ENCODE peak calls at places on chromosome 4, in seven cellular contexts. P is SW480; V is stimulated activated naive CD4-positive, alpha-beta T cell treated with Interleukin-2 at 50 U/mL for 16 hours; Q is cardiac fibroblast; Y is brain microvascular endothelial cell; C is mucosa of gallbladder; I is myocyte. J is an unnamed sample.

GRCh38 chr4:45971108-45971507 is 152.7 kb downstream of the GABRG1 start:
- DNase-seq in C (no peak), Q (no peak), I (no peak), Y (no peak), V (no peak), P (no peak), J (no peak)

GRCh38 chr4:74223801-74224200 is 65.9 kb downstream of the MTHFD2L start:
- DNase-seq in C (no peak), Y (no peak), I (peak), P (no peak), V (no peak), Q (peak), J (no peak)

GRCh38 chr4:121842862-121843261 is 19.2 kb upstream of the CCNA2 start:
- DNase-seq in V (no peak), C (no peak), Q (no peak), P (no peak), I (no peak), Y (no peak), J (no peak)

GRCh38 chr4:10173754-10174749 is 57.5 kb upstream of the WDR1 start:
- DNase-seq in P (no peak), Q (no peak), I (peak), Y (no peak), V (no peak), C (no peak), J (peak)

GRCh38 chr4:8221476-8221875 is 22.4 kb downstream of the SH3TC1 start:
- DNase-seq in P (no peak), I (no peak), C (no peak), V (no peak), Y (no peak), Q (peak), J (no peak)

GRCh38 chr4:100098681-100099080 is 91.6 kb downstream of the DDIT4L start:
- DNase-seq in C (no peak), Y (no peak), I (no peak), V (no peak), P (no peak), Q (no peak), J (no peak)

GRCh38 chr4:156779046-156779445 is 192.6 kb downstream of the PDGFC start:
- DNase-seq in V (no peak), Y (peak), I (peak), P (no peak), C (no peak), Q (peak), J (no peak)

GRCh38 chr4:1116837-1117236 is 3.5 kb upstream of the RNF212 start:
- DNase-seq in I (peak), Q (no peak), P (no peak), C (no peak), Y (no peak), V (no peak), J (no peak)

GRCh38 chr4:121736735-121737351 is 28.1 kb downstream of the SMIM43 start:
- DNase-seq in P (peak), C (peak), I (peak), V (no peak), Y (peak), Q (peak), J (peak)

GRCh38 chr4:38320349-38320707 is 343.7 kb upstream of the KLF3 start:
- DNase-seq in V (no peak), C (no peak), P (no peak), I (no peak), Q (no peak), Y (no peak), J (no peak)

GRCh38 chr4:68708566-68708965 is 38.1 kb upstream of the UGT2B15 start:
- DNase-seq in Q (no peak), I (no peak), V (no peak), C (no peak), P (no peak), Y (no peak), J (no peak)

J was measured in hepatocyte.